ENCODE peak calls at places on chromosomes 6 and 20, in seven cellular contexts. One of them, this sample, is unnamed.

GRCh38 chr6:21611485-21611884 is 17.9 kb downstream of the SOX4 start:
- DNase-seq in fibroblast of the aortic adventitia: no peak
- DNase-seq in RWPE1: no peak
- DNase-seq in psoas muscle: no peak
- DNase-seq in activated B cell treated with CpG ODN at 0.5 μM for 24 hours: no peak
- DNase-seq in GM20000: no peak
- DNase-seq in Panc1: no peak
- DNase-seq in this sample: no peak

GRCh38 chr6:33904050-33904827 is 100.4 kb upstream of the MLN start:
- DNase-seq in RWPE1: no peak
- DNase-seq in activated B cell treated with CpG ODN at 0.5 μM for 24 hours: no peak
- DNase-seq in GM20000: peak
- DNase-seq in psoas muscle: no peak
- DNase-seq in Panc1: no peak
- DNase-seq in fibroblast of the aortic adventitia: no peak
- DNase-seq in this sample: peak

GRCh38 chr6:151482290-151482689 is 11.5 kb upstream of the CCDC170 start:
- DNase-seq in psoas muscle: no peak
- DNase-seq in GM20000: peak
- DNase-seq in RWPE1: no peak
- DNase-seq in fibroblast of the aortic adventitia: peak
- DNase-seq in Panc1: no peak
- DNase-seq in activated B cell treated with CpG ODN at 0.5 μM for 24 hours: no peak
- DNase-seq in this sample: no peak

GRCh38 chr6:70563540-70563939 is 3.2 kb upstream of the SDHAF4 start:
- DNase-seq in psoas muscle: peak
- DNase-seq in fibroblast of the aortic adventitia: peak
- DNase-seq in GM20000: no peak
- DNase-seq in RWPE1: no peak
- DNase-seq in Panc1: no peak
- DNase-seq in activated B cell treated with CpG ODN at 0.5 μM for 24 hours: no peak
- DNase-seq in this sample: no peak

GRCh38 chr6:2875840-2876207 is 27.3 kb downstream of the SERPINB9 start:
- DNase-seq in Panc1: no peak
- DNase-seq in fibroblast of the aortic adventitia: peak
- DNase-seq in psoas muscle: no peak
- DNase-seq in RWPE1: no peak
- DNase-seq in activated B cell treated with CpG ODN at 0.5 μM for 24 hours: peak
- DNase-seq in GM20000: peak
- DNase-seq in this sample: peak

GRCh38 chr6:79810153-79810806 is 137.1 kb downstream of the ELOVL4 start:
- DNase-seq in activated B cell treated with CpG ODN at 0.5 μM for 24 hours: no peak
- DNase-seq in GM20000: no peak
- DNase-seq in RWPE1: no peak
- DNase-seq in Panc1: no peak
- DNase-seq in psoas muscle: no peak
- DNase-seq in fibroblast of the aortic adventitia: no peak
- DNase-seq in this sample: no peak

GRCh38 chr20:1741309-1742048 is 83.9 kb upstream of the SIRPG start:
- DNase-seq in RWPE1: no peak
- DNase-seq in GM20000: peak
- DNase-seq in Panc1: no peak
- DNase-seq in fibroblast of the aortic adventitia: no peak
- DNase-seq in activated B cell treated with CpG ODN at 0.5 μM for 24 hours: no peak
- DNase-seq in psoas muscle: no peak
- DNase-seq in this sample: no peak

GRCh38 chr6:27889275-27889627 is 22.9 kb downstream of the OR2B2 start:
- DNase-seq in psoas muscle: no peak
- DNase-seq in RWPE1: no peak
- DNase-seq in Panc1: no peak
- DNase-seq in activated B cell treated with CpG ODN at 0.5 μM for 24 hours: no peak
- DNase-seq in fibroblast of the aortic adventitia: no peak
- DNase-seq in GM20000: no peak
- DNase-seq in this sample: no peak

GRCh38 chr20:60948230-60948629 is 303.8 kb upstream of the CDH4 start:
- DNase-seq in psoas muscle: no peak
- DNase-seq in RWPE1: no peak
- DNase-seq in GM20000: no peak
- DNase-seq in activated B cell treated with CpG ODN at 0.5 μM for 24 hours: no peak
- DNase-seq in fibroblast of the aortic adventitia: no peak
- DNase-seq in Panc1: no peak
- DNase-seq in this sample: no peak

GRCh38 chr6:89079611-89080213 is 839 bp upstream of the PNRC1 start:
- DNase-seq in RWPE1: peak
- DNase-seq in Panc1: peak
- DNase-seq in psoas muscle: peak
- DNase-seq in activated B cell treated with CpG ODN at 0.5 μM for 24 hours: no peak
- DNase-seq in GM20000: peak
- DNase-seq in fibroblast of the aortic adventitia: peak
- DNase-seq in this sample: peak

GRCh38 chr20:17759449-17759848 is 59.7 kb downstream of the BANF2 start:
- DNase-seq in psoas muscle: no peak
- DNase-seq in fibroblast of the aortic adventitia: peak
- DNase-seq in GM20000: no peak
- DNase-seq in activated B cell treated with CpG ODN at 0.5 μM for 24 hours: no peak
- DNase-seq in Panc1: no peak
- DNase-seq in RWPE1: no peak
- DNase-seq in this sample: no peak

GRCh38 chr20:23449400-23449799 is 3.3 kb downstream of the CST11 start:
- DNase-seq in activated B cell treated with CpG ODN at 0.5 μM for 24 hours: no peak
- DNase-seq in RWPE1: no peak
- DNase-seq in fibroblast of the aortic adventitia: no peak
- DNase-seq in Panc1: no peak
- DNase-seq in psoas muscle: no peak
- DNase-seq in GM20000: no peak
- DNase-seq in this sample: no peak

GRCh38 chr20:37096415-37097039 is 730 bp upstream of the RBL1 start:
- DNase-seq in activated B cell treated with CpG ODN at 0.5 μM for 24 hours: no peak
- DNase-seq in Panc1: no peak
- DNase-seq in GM20000: no peak
- DNase-seq in fibroblast of the aortic adventitia: no peak
- DNase-seq in psoas muscle: no peak
- DNase-seq in RWPE1: no peak
- DNase-seq in this sample: no peak

GRCh38 chr6:148999921-149000589 is 253.2 kb downstream of the UST start:
- DNase-seq in Panc1: no peak
- DNase-seq in fibroblast of the aortic adventitia: peak
- DNase-seq in psoas muscle: peak
- DNase-seq in activated B cell treated with CpG ODN at 0.5 μM for 24 hours: no peak
- DNase-seq in GM20000: no peak
- DNase-seq in RWPE1: peak
- DNase-seq in this sample: peak

GRCh38 chr6:20936949-20937348 is 402.7 kb downstream of the CDKAL1 start:
- DNase-seq in RWPE1: no peak
- DNase-seq in activated B cell treated with CpG ODN at 0.5 μM for 24 hours: no peak
- DNase-seq in psoas muscle: no peak
- DNase-seq in GM20000: no peak
- DNase-seq in fibroblast of the aortic adventitia: no peak
- DNase-seq in Panc1: no peak
- DNase-seq in this sample: no peak

GRCh38 chr6:54958446-54958845 is 111.9 kb downstream of the FAM83B start:
- DNase-seq in fibroblast of the aortic adventitia: no peak
- DNase-seq in activated B cell treated with CpG ODN at 0.5 μM for 24 hours: no peak
- DNase-seq in Panc1: no peak
- DNase-seq in psoas muscle: no peak
- DNase-seq in RWPE1: no peak
- DNase-seq in GM20000: no peak
- DNase-seq in this sample: no peak

GRCh38 chr6:119078449-119079287 is at the start of gene FAM184A:
- DNase-seq in GM20000: peak
- DNase-seq in activated B cell treated with CpG ODN at 0.5 μM for 24 hours: peak
- DNase-seq in Panc1: no peak
- DNase-seq in psoas muscle: peak
- DNase-seq in RWPE1: peak
- DNase-seq in fibroblast of the aortic adventitia: peak
- DNase-seq in this sample: peak

GRCh38 chr20:23290761-23291574 is 59.6 kb upstream of the NXT1 start:
- DNase-seq in Panc1: no peak
- DNase-seq in RWPE1: no peak
- DNase-seq in activated B cell treated with CpG ODN at 0.5 μM for 24 hours: no peak
- DNase-seq in GM20000: no peak
- DNase-seq in psoas muscle: no peak
- DNase-seq in fibroblast of the aortic adventitia: no peak
- DNase-seq in this sample: no peak

GRCh38 chr6:35177139-35177538 is 36.0 kb upstream of the TCP11 start:
- DNase-seq in Panc1: no peak
- DNase-seq in fibroblast of the aortic adventitia: no peak
- DNase-seq in activated B cell treated with CpG ODN at 0.5 μM for 24 hours: no peak
- DNase-seq in GM20000: no peak
- DNase-seq in psoas muscle: no peak
- DNase-seq in RWPE1: no peak
- DNase-seq in this sample: no peak

GRCh38 chr6:90237350-90237990 is 59.2 kb downstream of the BACH2 start:
- DNase-seq in Panc1: no peak
- DNase-seq in activated B cell treated with CpG ODN at 0.5 μM for 24 hours: no peak
- DNase-seq in psoas muscle: no peak
- DNase-seq in fibroblast of the aortic adventitia: no peak
- DNase-seq in RWPE1: no peak
- DNase-seq in GM20000: no peak
- DNase-seq in this sample: no peak

GRCh38 chr6:90253631-90254030 is 43.0 kb downstream of the BACH2 start:
- DNase-seq in fibroblast of the aortic adventitia: no peak
- DNase-seq in Panc1: no peak
- DNase-seq in RWPE1: no peak
- DNase-seq in psoas muscle: no peak
- DNase-seq in activated B cell treated with CpG ODN at 0.5 μM for 24 hours: no peak
- DNase-seq in GM20000: no peak
- DNase-seq in this sample: no peak

GRCh38 chr6:141167945-141168344 is 964.8 kb upstream of the GJE1 start:
- DNase-seq in Panc1: no peak
- DNase-seq in activated B cell treated with CpG ODN at 0.5 μM for 24 hours: no peak
- DNase-seq in psoas muscle: no peak
- DNase-seq in GM20000: no peak
- DNase-seq in fibroblast of the aortic adventitia: no peak
- DNase-seq in RWPE1: no peak
- DNase-seq in this sample: no peak

GRCh38 chr6:142568857-142569597 is 267.2 kb downstream of the ADGRG6 start:
- DNase-seq in fibroblast of the aortic adventitia: peak
- DNase-seq in RWPE1: no peak
- DNase-seq in psoas muscle: no peak
- DNase-seq in GM20000: no peak
- DNase-seq in activated B cell treated with CpG ODN at 0.5 μM for 24 hours: no peak
- DNase-seq in Panc1: no peak
- DNase-seq in this sample: no peak

GRCh38 chr6:152701081-152701862 is 3.6 kb downstream of the MYCT1 start:
- DNase-seq in activated B cell treated with CpG ODN at 0.5 μM for 24 hours: no peak
- DNase-seq in fibroblast of the aortic adventitia: peak
- DNase-seq in Panc1: no peak
- DNase-seq in psoas muscle: no peak
- DNase-seq in GM20000: no peak
- DNase-seq in RWPE1: no peak
- DNase-seq in this sample: no peak

GRCh38 chr20:20465259-20465658 is 97.4 kb downstream of the INSM1 start:
- DNase-seq in GM20000: no peak
- DNase-seq in RWPE1: no peak
- DNase-seq in activated B cell treated with CpG ODN at 0.5 μM for 24 hours: no peak
- DNase-seq in psoas muscle: no peak
- DNase-seq in fibroblast of the aortic adventitia: no peak
- DNase-seq in Panc1: no peak
- DNase-seq in this sample: no peak

GRCh38 chr20:33539129-33539528 is 49.2 kb downstream of the CBFA2T2 start:
- DNase-seq in psoas muscle: no peak
- DNase-seq in fibroblast of the aortic adventitia: peak
- DNase-seq in RWPE1: no peak
- DNase-seq in Panc1: no peak
- DNase-seq in GM20000: no peak
- DNase-seq in activated B cell treated with CpG ODN at 0.5 μM for 24 hours: no peak
- DNase-seq in this sample: no peak

GRCh38 chr20:4242376-4242775 is 227.0 kb upstream of the RNF24 start:
- DNase-seq in activated B cell treated with CpG ODN at 0.5 μM for 24 hours: no peak
- DNase-seq in Panc1: no peak
- DNase-seq in RWPE1: no peak
- DNase-seq in psoas muscle: no peak
- DNase-seq in GM20000: no peak
- DNase-seq in fibroblast of the aortic adventitia: no peak
- DNase-seq in this sample: no peak

GRCh38 chr6:125154184-125155135 is 887 bp downstream of the TPD52L1 start:
- DNase-seq in GM20000: peak
- DNase-seq in fibroblast of the aortic adventitia: peak
- DNase-seq in Panc1: no peak
- DNase-seq in psoas muscle: peak
- DNase-seq in activated B cell treated with CpG ODN at 0.5 μM for 24 hours: no peak
- DNase-seq in RWPE1: peak
- DNase-seq in this sample: peak
- TF ChIP-seq CTCF in GM20000: peak
- TF ChIP-seq CTCF in fibroblast of the aortic adventitia: no peak
- TF ChIP-seq CTCF in Panc1: peak
- TF ChIP-seq CTCF in psoas muscle: peak
- TF ChIP-seq CTCF in activated B cell treated with CpG ODN at 0.5 μM for 24 hours: no peak
- TF ChIP-seq CTCF in RWPE1: peak
- TF ChIP-seq CTCF in this sample: no peak

DNA sequence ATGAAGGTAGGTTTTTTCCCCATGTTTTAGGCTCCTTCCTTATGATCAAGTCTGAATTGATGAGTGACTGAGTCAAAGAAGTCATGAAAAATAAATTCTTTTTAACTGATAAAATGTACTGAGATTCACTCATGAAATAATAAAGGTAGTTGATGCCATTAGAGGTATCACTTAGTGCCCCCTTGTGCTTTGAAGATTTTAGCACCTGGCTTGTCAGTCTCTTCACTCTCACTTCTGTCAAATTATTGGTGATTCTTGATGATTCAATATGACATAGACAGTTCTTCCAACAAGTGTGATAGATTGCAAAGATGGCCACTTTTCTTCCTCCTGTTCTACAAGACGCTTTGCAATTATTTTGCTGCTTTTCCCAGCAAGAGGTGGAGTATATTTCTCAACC is 4.2 kb upstream of the DLK2 start:
- DNase-seq in GM20000: no peak
- DNase-seq in activated B cell treated with CpG ODN at 0.5 μM for 24 hours: no peak
- DNase-seq in RWPE1: no peak
- DNase-seq in Panc1: no peak
- DNase-seq in psoas muscle: no peak
- DNase-seq in fibroblast of the aortic adventitia: no peak
- DNase-seq in this sample: no peak
- TF ChIP-seq CTCF in GM20000: no peak
- TF ChIP-seq CTCF in activated B cell treated with CpG ODN at 0.5 μM for 24 hours: no peak
- TF ChIP-seq CTCF in RWPE1: no peak
- TF ChIP-seq CTCF in Panc1: no peak
- TF ChIP-seq CTCF in psoas muscle: no peak
- TF ChIP-seq CTCF in fibroblast of the aortic adventitia: no peak
- TF ChIP-seq CTCF in this sample: no peak

DNA sequence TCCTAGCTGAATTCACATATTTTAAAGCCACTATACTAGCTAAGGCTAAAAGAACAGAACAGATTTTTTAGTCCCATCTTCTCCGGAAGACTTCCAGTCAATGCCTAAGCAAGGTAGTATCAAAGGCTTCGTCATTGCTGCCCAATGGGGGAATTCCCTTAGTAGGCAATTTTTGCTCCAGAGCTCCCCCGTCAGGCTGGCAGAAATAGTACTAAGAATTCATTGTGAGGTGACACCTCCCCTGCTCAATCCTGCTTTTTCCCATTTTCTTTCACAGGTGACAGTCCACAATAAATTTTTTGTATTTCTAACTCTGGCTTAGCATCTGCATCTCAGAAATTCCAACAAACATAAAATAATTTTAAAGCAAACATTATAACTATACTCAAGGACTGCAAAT is 52.8 kb upstream of the SRSF6 start:
- DNase-seq in psoas muscle: no peak
- DNase-seq in Panc1: no peak
- DNase-seq in fibroblast of the aortic adventitia: peak
- DNase-seq in RWPE1: peak
- DNase-seq in GM20000: peak
- DNase-seq in activated B cell treated with CpG ODN at 0.5 μM for 24 hours: no peak
- DNase-seq in this sample: no peak
- TF ChIP-seq CTCF in psoas muscle: no peak
- TF ChIP-seq CTCF in Panc1: peak
- TF ChIP-seq CTCF in fibroblast of the aortic adventitia: peak
- TF ChIP-seq CTCF in RWPE1: peak
- TF ChIP-seq CTCF in GM20000: peak
- TF ChIP-seq CTCF in activated B cell treated with CpG ODN at 0.5 μM for 24 hours: no peak
- TF ChIP-seq CTCF in this sample: no peak

GRCh38 chr20:51184289-51184688 is 161.4 kb upstream of the KCNG1 start:
- DNase-seq in Panc1: no peak
- DNase-seq in activated B cell treated with CpG ODN at 0.5 μM for 24 hours: no peak
- DNase-seq in fibroblast of the aortic adventitia: peak
- DNase-seq in GM20000: no peak
- DNase-seq in RWPE1: no peak
- DNase-seq in psoas muscle: no peak
- DNase-seq in this sample: no peak
- TF ChIP-seq CTCF in Panc1: no peak
- TF ChIP-seq CTCF in activated B cell treated with CpG ODN at 0.5 μM for 24 hours: no peak
- TF ChIP-seq CTCF in fibroblast of the aortic adventitia: no peak
- TF ChIP-seq CTCF in GM20000: no peak
- TF ChIP-seq CTCF in RWPE1: no peak
- TF ChIP-seq CTCF in psoas muscle: no peak
- TF ChIP-seq CTCF in this sample: no peak